ENCODE peak calls at places on chromosome 13, in four cellular contexts. G is psoas muscle, S is T-cell, N is AG04450. W is an unnamed sample.
A peak's percentile ranks its signal among the peaks of the same experiment; 100 is the strongest.

GRCh38 chr13:33642374-33643065 is 175.4 kb upstream of the RFC3 start:
- DNase-seq in G (peak; percentile 55), S (no peak), N (peak; percentile 88), W (no peak)

GRCh38 chr13:65943024-65943423 is 1287.1 kb downstream of the PCDH9 start:
- DNase-seq in G (no peak), S (no peak), N (no peak), W (no peak)

GRCh38 chr13:113550453-113550852 is 34.1 kb upstream of the TFDP1 start:
- DNase-seq in G (no peak), S (no peak), N (no peak), W (no peak)

GRCh38 chr13:45226024-45226423 is 25.2 kb upstream of the KCTD4 start:
- DNase-seq in G (no peak), S (no peak), N (no peak), W (no peak)

GRCh38 chr13:98751397-98752110 is 918 bp downstream of the SLC15A1 start:
- DNase-seq in G (no peak), S (no peak), N (no peak), W (no peak)

GRCh38 chr13:80551650-80552497 is 210.9 kb upstream of the SPRY2 start:
- DNase-seq in G (no peak), S (no peak), N (no peak), W (no peak)

GRCh38 chr13:113157929-113158747 is at the start of gene PROZ:
- DNase-seq in G (no peak), S (no peak), N (no peak), W (no peak)

GRCh38 chr13:106535552-106536243 is at the start of gene EFNB2:
- DNase-seq in G (peak; percentile 90), S (peak; percentile 87), N (peak; percentile 53), W (peak; percentile 97)

GRCh38 chr13:109383683-109384082 is 402.7 kb downstream of the IRS2 start:
- DNase-seq in G (no peak), S (no peak), N (peak; percentile 21), W (no peak)

GRCh38 chr13:37617162-37617561 is 18.6 kb upstream of the POSTN start:
- DNase-seq in G (no peak), S (no peak), N (no peak), W (no peak)

GRCh38 chr13:90750957-90751356 is 596.5 kb upstream of the MIR17HG start:
- DNase-seq in G (no peak), S (no peak), N (no peak), W (no peak)

GRCh38 chr13:113129921-113130750 is 7.5 kb downstream of the F10 start:
- DNase-seq in G (no peak), S (no peak), N (no peak), W (no peak)

GRCh38 chr13:30382836-30383525 is 39.3 kb upstream of the UBE2L5 start:
- DNase-seq in G (no peak), S (peak; percentile 38), N (no peak), W (no peak)

GRCh38 chr13:24097064-24097463 is 63.5 kb upstream of the SPATA13 start:
- DNase-seq in G (no peak), S (no peak), N (peak; percentile 16), W (no peak)

GRCh38 chr13:39484506-39485313 is 118.3 kb downstream of the LHFPL6 start:
- DNase-seq in G (no peak), S (no peak), N (no peak), W (no peak)

GRCh38 chr13:78603240-78603947 is at the start of gene POU4F1:
- DNase-seq in G (peak; percentile 59), S (peak; percentile 38), N (no peak), W (peak; percentile 72)

GRCh38 chr13:39051157-39051556 is 12.9 kb downstream of the NHLRC3 start:
- DNase-seq in G (no peak), S (no peak), N (no peak), W (no peak)

GRCh38 chr13:89514534-89515312 is 1832.8 kb upstream of the MIR17HG start:
- DNase-seq in G (no peak), S (no peak), N (peak; percentile 11), W (no peak)

GRCh38 chr13:50645092-50645491 is 198.4 kb downstream of the DLEU7 start:
- DNase-seq in G (no peak), S (no peak), N (no peak), W (no peak)

GRCh38 chr13:28037399-28037798 is 48.9 kb upstream of the URAD start:
- DNase-seq in G (no peak), S (no peak), N (no peak), W (no peak)

GRCh38 chr13:100652510-100652909 is 22.1 kb downstream of the TMTC4 start:
- DNase-seq in G (no peak), S (no peak), N (no peak), W (no peak)

GRCh38 chr13:28100149-28101121 is at the start of gene FLT3:
- DNase-seq in G (no peak), S (peak; percentile 2), N (no peak), W (peak; percentile 56)

GRCh38 chr13:112670118-112670517 is 19.7 kb upstream of the ATP11A start:
- DNase-seq in G (no peak), S (no peak), N (no peak), W (no peak)

GRCh38 chr13:112133489-112134149 is 66.7 kb downstream of the SOX1 start:
- DNase-seq in G (no peak), S (no peak), N (no peak), W (no peak)

GRCh38 chr13:71880753-71881541 is 13.9 kb upstream of the DACH1 start:
- DNase-seq in G (no peak), S (no peak), N (no peak), W (no peak)